ENCODE peak calls at places on chromosome 10, in nine cellular contexts. T is Panc1, X is sigmoid colon, H is left lung, J is psoas muscle, K is upper lobe of right lung, Q is OCI-LY7, V is heart left ventricle, O is uterus. M is an unnamed sample.
A peak's percentile ranks its signal among the peaks of the same experiment; 100 is the strongest.

GRCh38 chr10:42986618-42987017 is 90.3 kb upstream of the RET start:
- DNase-seq in T (no peak), X (no peak), H (no peak), J (no peak), K (no peak), Q (no peak), V (no peak), O (no peak), M (no peak)

GRCh38 chr10:101287922-101288638 is 58.8 kb upstream of the LBX1 start:
- DNase-seq in T (no peak), X (no peak), H (no peak), J (no peak), K (no peak), Q (peak; percentile 11), V (no peak), O (no peak), M (peak; percentile 76)

GRCh38 chr10:100303724-100304319 is 17.3 kb upstream of the BLOC1S2 start:
- DNase-seq in T (peak; percentile 41), X (no peak), H (no peak), J (no peak), K (no peak), Q (peak; percentile 50), V (no peak), O (no peak), M (no peak)

GRCh38 chr10:11874568-11875182 is 51.5 kb downstream of the PROSER2 start:
- DNase-seq in T (no peak), X (peak; percentile 52), H (peak; percentile 68), J (no peak), K (peak; percentile 80), Q (no peak), V (peak; percentile 67), O (peak; percentile 67), M (peak; percentile 92)

GRCh38 chr10:113958631-113959382 is 84.9 kb upstream of the ADRB1 start:
- DNase-seq in T (no peak), X (no peak), H (peak; percentile 61), J (peak; percentile 22), K (no peak), Q (no peak), V (no peak), O (peak; percentile 51), M (peak; percentile 94)

GRCh38 chr10:14254368-14254767 is 76.4 kb downstream of the FRMD4A start:
- DNase-seq in T (no peak), X (no peak), H (no peak), J (no peak), K (no peak), Q (no peak), V (no peak), O (no peak), M (no peak)

GRCh38 chr10:58755688-58756087 is 243.0 kb downstream of the BICC1 start:
- DNase-seq in T (no peak), X (peak; percentile 75), H (no peak), J (peak; percentile 16), K (no peak), Q (no peak), V (no peak), O (peak; percentile 42), M (peak; percentile 27)

GRCh38 chr10:69641261-69641980 is 11.4 kb downstream of the FAM241B start:
- DNase-seq in T (no peak), X (peak; percentile 46), H (no peak), J (no peak), K (peak; percentile 45), Q (no peak), V (no peak), O (no peak), M (peak; percentile 86)

GRCh38 chr10:10530313-10530712 is 487.4 kb upstream of the CELF2 start:
- DNase-seq in T (no peak), X (no peak), H (no peak), J (no peak), K (no peak), Q (no peak), V (no peak), O (no peak), M (no peak)

GRCh38 chr10:103626178-103626577 is 132.7 kb downstream of the NEURL1 start:
- DNase-seq in T (no peak), X (no peak), H (no peak), J (no peak), K (no peak), Q (no peak), V (no peak), O (no peak), M (no peak)

GRCh38 chr10:103911021-103911459 is 6.9 kb downstream of the STN1 start:
- DNase-seq in T (no peak), X (no peak), H (no peak), J (no peak), K (no peak), Q (peak; percentile 29), V (no peak), O (no peak), M (no peak)

GRCh38 chr10:17475661-17476060 is 21.3 kb upstream of the ST8SIA6 start:
- DNase-seq in T (no peak), X (no peak), H (no peak), J (no peak), K (no peak), Q (no peak), V (no peak), O (no peak), M (no peak)

GRCh38 chr10:109823196-109823595 is 100.1 kb downstream of the XPNPEP1 start:
- DNase-seq in T (no peak), X (no peak), H (no peak), J (no peak), K (no peak), Q (no peak), V (no peak), O (no peak), M (no peak)

GRCh38 chr10:125155101-125155500 is 5.3 kb downstream of the CTBP2 start:
- DNase-seq in T (no peak), X (peak; percentile 56), H (no peak), J (no peak), K (no peak), Q (no peak), V (no peak), O (no peak), M (peak; percentile 27)

GRCh38 chr10:125155669-125156068 is 4.7 kb downstream of the CTBP2 start:
- DNase-seq in T (no peak), X (no peak), H (no peak), J (no peak), K (no peak), Q (no peak), V (no peak), O (no peak), M (no peak)

GRCh38 chr10:125157473-125157865 is 2.9 kb downstream of the CTBP2 start:
- DNase-seq in T (no peak), X (peak; percentile 36), H (no peak), J (no peak), K (no peak), Q (no peak), V (no peak), O (no peak), M (peak; percentile 66)

GRCh38 chr10:125156196-125156595 is 4.2 kb downstream of the CTBP2 start:
- DNase-seq in T (no peak), X (peak; percentile 9), H (no peak), J (no peak), K (no peak), Q (no peak), V (no peak), O (no peak), M (no peak)

GRCh38 chr10:125156739-125157472 is 3.5 kb downstream of the CTBP2 start:
- DNase-seq in T (no peak), X (peak; percentile 35), H (no peak), J (no peak), K (no peak), Q (no peak), V (no peak), O (no peak), M (no peak)
- H3K4me1 ChIP-seq in T (peaks cover 59% of the 10 kb centered on the region), X (peaks cover 68% of the 10 kb centered on the region), H (peaks cover 38% of the 10 kb centered on the region), J (peaks cover 58% of the 10 kb centered on the region), K (peaks cover 64% of the 10 kb centered on the region), Q (no peaks in the 10 kb centered on the region), V (peaks cover 51% of the 10 kb centered on the region), O (peaks cover 35% of the 10 kb centered on the region), M (peaks cover 49% of the 10 kb centered on the region)

DNA sequence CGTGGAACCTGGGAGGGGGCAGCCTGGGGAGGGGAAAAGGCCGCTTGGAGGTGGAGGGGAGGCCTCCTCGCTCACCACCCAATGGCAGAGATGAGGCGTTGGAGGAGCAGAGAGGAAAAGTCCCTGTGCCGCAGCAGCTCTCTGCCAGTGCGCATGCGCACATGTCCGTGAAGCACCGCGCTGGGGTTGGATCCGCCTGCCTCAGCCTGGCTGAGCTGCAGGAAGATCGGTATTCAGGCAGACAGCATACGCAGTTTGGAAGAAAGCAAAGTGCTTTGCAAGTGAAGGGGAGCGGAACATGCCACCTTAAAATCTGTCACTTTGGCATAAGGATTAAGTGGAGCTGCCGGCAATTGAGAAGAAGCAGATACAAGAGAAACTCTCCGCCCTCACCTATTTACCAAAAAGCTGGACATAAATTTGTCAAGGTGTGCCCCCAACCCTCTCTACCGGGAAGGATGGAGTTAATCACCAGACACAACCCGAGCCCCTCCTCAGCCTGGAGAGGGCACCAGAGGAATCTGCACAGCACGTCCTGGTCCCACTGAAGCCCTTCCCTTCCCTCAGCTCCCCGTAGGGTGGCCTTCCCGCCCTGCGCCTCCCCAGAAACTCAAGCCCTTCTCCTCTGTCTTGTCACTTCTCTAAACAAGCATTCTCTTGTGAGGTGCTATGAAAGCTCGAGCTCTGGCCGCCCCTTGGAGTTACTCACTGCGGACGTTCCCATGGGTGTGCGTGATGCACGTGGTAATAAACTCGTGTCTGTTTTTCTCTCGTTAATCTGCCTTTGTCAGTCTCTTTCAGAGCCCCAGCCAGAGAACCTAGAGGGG is 32.2 kb upstream of the TMEM72 start:
- DNase-seq in T (no peak), X (peak; percentile 95), H (peak; percentile 90), J (peak; percentile 87), K (peak; percentile 91), Q (no peak), V (peak; percentile 94), O (peak; percentile 90), M (peak; percentile 97)
- H3K27ac ChIP-seq in T (peak overlapping the region; percentile 51), X (peak overlapping the region; percentile 77), H (peak overlapping the region; percentile 10), J (peak overlapping the region; percentile 50), K (peak overlapping the region; percentile 14), Q (no peak overlapping the region), V (peak overlapping the region; percentile 43), O (peak overlapping the region; percentile 89), M (peak overlapping the region; percentile 24)

GRCh38 chr10:74993649-74994048 is 117.8 kb upstream of the SAMD8 start:
- DNase-seq in T (no peak), X (no peak), H (no peak), J (no peak), K (no peak), Q (no peak), V (no peak), O (no peak), M (no peak)
- H3K36me3 ChIP-seq in T (no peaks in the 10 kb centered on the region), X (peaks cover 42% of the 10 kb centered on the region), H (peaks cover 6% of the 10 kb centered on the region), J (peaks cover 6% of the 10 kb centered on the region), K (peaks cover 16% of the 10 kb centered on the region), Q (peaks cover 44% of the 10 kb centered on the region), V (no peaks in the 10 kb centered on the region), O (no peaks in the 10 kb centered on the region), M (peaks cover 6% of the 10 kb centered on the region)

DNA sequence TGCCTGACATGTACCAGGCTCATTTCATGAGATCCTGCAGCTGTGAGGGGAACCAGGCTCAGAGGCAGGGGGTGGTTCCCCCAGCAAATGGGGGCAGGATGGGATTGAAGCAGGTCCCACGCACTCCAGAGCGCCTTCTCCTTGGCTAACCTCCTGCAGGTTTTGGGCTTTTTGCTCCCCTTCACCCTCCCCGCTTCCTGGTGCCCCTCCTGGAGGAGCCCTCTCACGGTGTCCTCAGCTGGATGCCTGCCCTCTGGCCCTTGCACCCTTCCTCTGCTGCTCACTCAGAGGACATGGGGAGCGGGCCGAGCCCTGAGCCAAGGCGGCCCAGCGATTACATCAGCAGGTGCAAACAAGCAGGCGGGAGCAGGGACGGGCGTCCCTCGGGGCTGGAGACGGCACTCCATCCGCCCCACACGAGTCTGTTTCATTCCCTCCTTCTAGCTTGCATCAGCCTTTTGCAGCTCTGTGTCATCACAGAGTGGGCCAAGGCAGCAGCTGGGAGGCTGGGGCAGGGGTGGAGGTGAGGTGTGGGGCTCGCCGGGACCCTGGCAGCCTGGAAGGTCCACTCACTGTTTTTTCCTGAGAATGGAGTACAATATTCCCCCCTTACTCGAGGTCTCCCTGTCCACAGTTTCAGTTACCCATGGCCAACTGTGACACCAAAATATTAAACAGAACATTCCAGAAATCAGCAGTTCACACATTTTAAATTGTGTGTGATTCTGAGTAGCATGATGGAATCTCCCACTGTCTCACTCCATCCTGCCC is 52.7 kb upstream of the SLC29A3 start:
- DNase-seq in T (no peak), X (peak; percentile 94), H (no peak), J (peak; percentile 74), K (peak; percentile 76), Q (no peak), V (peak; percentile 75), O (peak; percentile 84), M (peak; percentile 94)
- H3K4me1 ChIP-seq in T (peaks cover 6% of the 10 kb centered on the region), X (peaks cover 65% of the 10 kb centered on the region), H (peaks cover 3% of the 10 kb centered on the region), J (peaks cover 61% of the 10 kb centered on the region), K (peaks cover 5% of the 10 kb centered on the region), Q (no peaks in the 10 kb centered on the region), V (peaks cover 50% of the 10 kb centered on the region), O (no peaks in the 10 kb centered on the region), M (peaks cover 48% of the 10 kb centered on the region)

M was measured in osteoblast.